ENCODE peak calls at places on chromosomes 7 and 10, in five cellular contexts. D is AG04450; A is adrenal gland; W is stimulated activated CD4-positive, alpha-beta T cell treated with anti-CD3 and anti-CD28 coated beads, TNF-alpha, amount 100 ng/mL, for 24 hours; I is NCI-H345. G is an unnamed sample.

GRCh38 chr7:30963842-30964241 is at the start of gene GHRHR:
- DNase-seq in A (no peak), D (no peak), W (no peak), I (no peak), G (no peak)

GRCh38 chr10:121556918-121557573 is 41.2 kb downstream of the FGFR2 start:
- DNase-seq in A (no peak), D (no peak), I (no peak), W (no peak), G (no peak)

GRCh38 chr7:139711991-139712753 is 65.6 kb downstream of the HIPK2 start:
- DNase-seq in W (no peak), D (no peak), I (no peak), A (no peak), G (no peak)

GRCh38 chr7:133741078-133741477 is 386.1 kb upstream of the LRGUK start:
- DNase-seq in A (no peak), D (no peak), I (no peak), W (no peak), G (no peak)

GRCh38 chr10:70928140-70928539 is 39.8 kb upstream of the PCBD1 start:
- DNase-seq in I (no peak), W (no peak), A (no peak), D (no peak), G (no peak)

GRCh38 chr7:156823441-156823840 is 69.5 kb downstream of the LMBR1 start:
- DNase-seq in A (no peak), D (no peak), I (no peak), W (no peak), G (peak)

GRCh38 chr10:76430330-76430729 is 998.9 kb downstream of the LRMDA start:
- DNase-seq in A (no peak), I (no peak), D (no peak), W (no peak), G (no peak)

GRCh38 chr7:99125505-99125865 is 18.4 kb downstream of the SMURF1 start:
- DNase-seq in W (no peak), A (no peak), I (peak), D (no peak), G (no peak)

GRCh38 chr7:20232848-20233247 is 15.7 kb upstream of the MACC1 start:
- DNase-seq in W (no peak), A (no peak), D (no peak), I (no peak), G (no peak)

GRCh38 chr7:98250789-98251188 is 1.2 kb downstream of the TECPR1 start:
- DNase-seq in A (no peak), W (peak), D (no peak), I (no peak), G (no peak)

GRCh38 chr10:6491841-6492609 is 88.1 kb downstream of the PRKCQ start:
- DNase-seq in D (no peak), I (no peak), W (no peak), A (no peak), G (no peak)

GRCh38 chr10:14009315-14010082 is 321.2 kb downstream of the FRMD4A start:
- DNase-seq in A (no peak), I (no peak), D (peak), W (peak), G (peak)

GRCh38 chr7:32458025-32458424 is 32.2 kb downstream of the LSM5 start:
- DNase-seq in I (no peak), W (no peak), A (no peak), D (no peak), G (no peak)

GRCh38 chr7:36088553-36088952 is 64.5 kb upstream of the EEPD1 start:
- DNase-seq in W (no peak), D (no peak), I (no peak), A (no peak), G (no peak)

GRCh38 chr7:121473645-121474300 is 77.7 kb upstream of the FAM3C start:
- DNase-seq in A (no peak), D (no peak), W (no peak), I (no peak), G (no peak)

GRCh38 chr7:107742678-107743566 is 1.0 kb upstream of the CBLL1 start:
- DNase-seq in I (peak), W (peak), D (no peak), A (peak), G (no peak)

G was measured in skeletal muscle cell.